ENCODE peak calls at places on chromosome 21, in five cellular contexts. H is HT-29, A is posterior cingulate gyrus, G is cardiac fibroblast, B is GM04503. V is an unnamed sample.

GRCh38 chr21:38355992-38356781 is 99.4 kb downstream of the KCNJ15 start:
- DNase-seq in B (no peak), A (peak; percentile 82), H (peak; percentile 69), G (peak; percentile 77), V (no peak)

GRCh38 chr21:28904961-28905435 is 87.7 kb downstream of the LTN1 start:
- DNase-seq in A (no peak), G (no peak), H (no peak), B (no peak), V (no peak)

GRCh38 chr21:41437754-41438153 is 11.7 kb downstream of the MX1 start:
- DNase-seq in G (no peak), B (no peak), A (no peak), H (no peak), V (no peak)

GRCh38 chr21:24910591-24910990 is 696.7 kb downstream of the MRPL39 start:
- DNase-seq in H (no peak), A (no peak), G (no peak), B (no peak), V (no peak)

GRCh38 chr21:36946949-36947371 is 19.5 kb downstream of the HLCS start:
- DNase-seq in G (no peak), A (no peak), H (no peak), B (no peak), V (no peak)

GRCh38 chr21:45097827-45098387 is 23.5 kb downstream of the ADARB1 start:
- DNase-seq in G (no peak), H (no peak), B (no peak), A (no peak), V (no peak)

GRCh38 chr21:46603228-46603627 is 1.7 kb downstream of the S100B start:
- DNase-seq in A (no peak), H (no peak), G (no peak), B (no peak), V (no peak)

GRCh38 chr21:34670220-34670961 is 1.6 kb downstream of the CLIC6 start:
- DNase-seq in H (no peak), B (no peak), G (no peak), A (no peak), V (no peak)

GRCh38 chr21:33230518-33231324 is 983 bp downstream of the IFNAR2 start:
- DNase-seq in A (peak; percentile 47), H (peak; percentile 16), G (peak; percentile 59), B (peak; percentile 28), V (no peak)

GRCh38 chr21:34553199-34553952 is 41.4 kb upstream of the KCNE1 start:
- DNase-seq in G (peak; percentile 64), B (peak; percentile 15), H (peak; percentile 47), A (no peak), V (no peak)

GRCh38 chr21:31343030-31343510 is 991 bp downstream of the TIAM1 start:
- DNase-seq in H (no peak), G (no peak), B (no peak), A (no peak), V (no peak)

GRCh38 chr21:43716376-43717165 is 2.4 kb upstream of the PDXK start:
- DNase-seq in A (no peak), G (no peak), H (no peak), B (no peak), V (no peak)

GRCh38 chr21:34204021-34204420 is 130.6 kb downstream of the MRPS6 start:
- DNase-seq in B (no peak), A (no peak), H (no peak), G (no peak), V (no peak)

GRCh38 chr21:24290151-24290833 is 1317.0 kb downstream of the MRPL39 start:
- DNase-seq in A (no peak), G (no peak), H (no peak), B (no peak), V (no peak)

GRCh38 chr21:31220567-31220966 is 123.5 kb downstream of the TIAM1 start:
- DNase-seq in B (no peak), G (peak; percentile 39), H (no peak), A (peak; percentile 11), V (no peak)

GRCh38 chr21:14686466-14687276 is 140.6 kb upstream of the SAMSN1 start:
- DNase-seq in B (no peak), A (no peak), H (no peak), G (no peak), V (no peak)

GRCh38 chr21:41926068-41926806 is 27.6 kb downstream of the C2CD2 start:
- DNase-seq in A (no peak), B (no peak), H (peak; percentile 38), G (peak; percentile 65), V (no peak)

GRCh38 chr21:42336065-42336464 is 14.7 kb downstream of the TFF2 start:
- DNase-seq in H (no peak), B (no peak), A (no peak), G (peak; percentile 10), V (no peak)

GRCh38 chr21:40667964-40668363 is 179.0 kb downstream of the DSCAM start:
- DNase-seq in A (no peak), H (no peak), B (no peak), G (no peak), V (no peak)

GRCh38 chr21:18147678-18148077 is 97.0 kb upstream of the CHODL start:
- DNase-seq in A (no peak), B (no peak), G (peak; percentile 5), H (no peak), V (no peak)

GRCh38 chr21:42125571-42126544 is 54.7 kb downstream of the UMODL1 start:
- DNase-seq in G (peak; percentile 38), A (no peak), B (no peak), H (peak; percentile 46), V (no peak)

GRCh38 chr21:45455321-45456013 is 50.5 kb downstream of the COL18A1 start:
- DNase-seq in G (peak; percentile 69), B (no peak), H (peak; percentile 61), A (peak; percentile 15), V (no peak)

GRCh38 chr21:40049031-40049958 is 182.1 kb downstream of the PCP4 start:
- DNase-seq in A (peak; percentile 40), H (no peak), B (no peak), G (no peak), V (peak; percentile 39)